ENCODE peak calls at places on chromosomes 4 and X, in six cellular contexts. Q, A, Y, N, V and I are unnamed samples.

GRCh38 chr4:153074501-153075255 is 129.6 kb upstream of the TRIM2 start:
- DNase-seq in Y (no peak), V (no peak), N (no peak), Q (peak; percentile 41), A (no peak), I (no peak)

GRCh38 chrX:5681159-5681558 is 547.5 kb downstream of the NLGN4X start:
- DNase-seq in Q (no peak), Y (no peak), A (no peak), V (no peak), N (no peak), I (no peak)

GRCh38 chr4:13521047-13521446 is 23.3 kb downstream of the NKX3-2 start:
- DNase-seq in V (no peak), Q (no peak), N (no peak), A (no peak), Y (no peak), I (no peak)

GRCh38 chr4:114180481-114180880 is 201.0 kb upstream of the ARSJ start:
- DNase-seq in A (peak; percentile 75), Y (peak; percentile 40), V (peak; percentile 25), N (peak; percentile 70), Q (peak; percentile 91), I (no peak)

GRCh38 chr4:138494931-138495330 is 252.8 kb upstream of the SLC7A11 start:
- DNase-seq in N (no peak), V (peak; percentile 12), Q (peak; percentile 52), Y (peak; percentile 7), A (no peak), I (no peak)

GRCh38 chr4:1395941-1396805 is 10.1 kb downstream of the NKX1-1 start:
- DNase-seq in V (no peak), A (peak; percentile 43), Q (no peak), N (no peak), Y (no peak), I (no peak)

GRCh38 chrX:119266364-119266995 is 30.4 kb downstream of the PGRMC1 start:
- DNase-seq in N (peak; percentile 12), Y (peak; percentile 7), Q (peak; percentile 33), A (no peak), V (peak; percentile 0), I (peak; percentile 11)

GRCh38 chr4:138178566-138178965 is 63.6 kb downstream of the SLC7A11 start:
- DNase-seq in Q (peak; percentile 57), A (no peak), Y (no peak), V (no peak), N (no peak), I (no peak)

GRCh38 chr4:15958562-15958961 is 4.4 kb downstream of the FGFBP2 start:
- DNase-seq in Y (no peak), A (no peak), V (no peak), N (no peak), Q (no peak), I (no peak)

GRCh38 chr4:8185930-8186329 is 13.2 kb upstream of the SH3TC1 start:
- DNase-seq in Y (no peak), Q (no peak), N (no peak), A (no peak), V (no peak), I (no peak)

GRCh38 chr4:165828928-165829327 is 44.1 kb upstream of the TLL1 start:
- DNase-seq in Y (no peak), Q (peak; percentile 5), V (no peak), A (no peak), N (no peak), I (no peak)

GRCh38 chrX:43750248-43750676 is 94.2 kb downstream of the MAOA start:
- DNase-seq in V (peak; percentile 57), N (peak; percentile 55), Q (peak; percentile 59), Y (peak; percentile 44), A (no peak), I (peak; percentile 61)

GRCh38 chr4:139978692-139979091 is 175.3 kb downstream of the MAML3 start:
- DNase-seq in N (no peak), V (no peak), Q (no peak), A (no peak), Y (no peak), I (no peak)